ENCODE peak calls at places on chromosomes 13 and 19, in nine cellular contexts. W is hepatocyte, A is PC-3, O is neural progenitor cell, F is OCI-LY7, G is GM23338, B is MM.1S, T is GM23248, V is SK-N-SH. S is an unnamed sample. For H3K36me3, the result is how much of the 10 kb centered on the place peaks cover.

GRCh38 chr19:10283301-10283733 is 3.4 kb upstream of the ICAM4 start:
- DNase-seq in W (peak), A (peak), O (no peak), F (no peak), G (no peak), B (no peak), T (no peak), V (no peak), S (no peak)

GRCh38 chr19:39200818-39201145 is 3.3 kb downstream of the SYCN start:
- DNase-seq in W (no peak), A (no peak), O (no peak), F (no peak), G (no peak), B (no peak), T (no peak), V (no peak), S (no peak)

GRCh38 chr19:585551-586110 is 4.0 kb upstream of the HCN2 start:
- DNase-seq in W (no peak), A (no peak), O (no peak), F (no peak), G (peak), B (no peak), T (peak), V (no peak), S (no peak)

GRCh38 chr19:31285744-31286143 is 63.5 kb downstream of the TSHZ3 start:
- DNase-seq in W (no peak), A (no peak), O (peak), F (no peak), G (no peak), B (no peak), T (peak), V (no peak), S (no peak)

GRCh38 chr13:66513728-66514127 is 716.4 kb downstream of the PCDH9 start:
- DNase-seq in W (no peak), A (no peak), O (no peak), F (no peak), G (no peak), B (peak), T (no peak), V (no peak), S (no peak)

GRCh38 chr13:59182241-59182640 is 981.5 kb downstream of the DIAPH3 start:
- DNase-seq in W (no peak), A (no peak), O (no peak), F (no peak), G (no peak), B (no peak), T (no peak), V (no peak), S (no peak)

GRCh38 chr13:109727251-109727650 is 59.1 kb downstream of the IRS2 start:
- DNase-seq in W (no peak), A (no peak), O (no peak), F (no peak), G (no peak), B (no peak), T (no peak), V (no peak), S (no peak)

GRCh38 chr13:63636231-63636993 is 2220.8 kb upstream of the PCDH20 start:
- DNase-seq in W (no peak), A (peak), O (no peak), F (no peak), G (peak), B (peak), T (no peak), V (no peak), S (peak)

GRCh38 chr13:39956036-39956435 is 300.6 kb downstream of the COG6 start:
- DNase-seq in W (no peak), A (no peak), O (no peak), F (peak), G (no peak), B (no peak), T (no peak), V (no peak), S (no peak)

GRCh38 chr13:57666554-57666953 is 35.0 kb downstream of the PCDH17 start:
- DNase-seq in W (no peak), A (no peak), O (peak), F (no peak), G (no peak), B (no peak), T (no peak), V (no peak), S (no peak)

GRCh38 chr19:34393031-34393430 is 11.2 kb upstream of the PDCD2L start:
- DNase-seq in W (no peak), A (no peak), O (no peak), F (no peak), G (no peak), B (no peak), T (no peak), V (no peak), S (no peak)

GRCh38 chr19:10086032-10086903 is at the start of gene SHFL:
- DNase-seq in W (peak), A (peak), O (peak), F (peak), G (peak), B (peak), T (peak), V (peak), S (no peak)

GRCh38 chr19:913080-913748 is at the start of gene R3HDM4:
- DNase-seq in W (peak), A (peak), O (peak), F (peak), G (peak), B (peak), T (peak), V (peak), S (no peak)

GRCh38 chr13:26587251-26587650 is 29.8 kb downstream of the WASF3 start:
- DNase-seq in W (no peak), A (no peak), O (no peak), F (no peak), G (no peak), B (no peak), T (no peak), V (no peak), S (no peak)

GRCh38 chr19:17931532-17932191 is 1.2 kb upstream of the CCDC124 start:
- DNase-seq in W (peak), A (no peak), O (peak), F (no peak), G (peak), B (no peak), T (no peak), V (no peak), S (no peak)

GRCh38 chr13:112146073-112146360 is 79.1 kb downstream of the SOX1 start:
- DNase-seq in W (no peak), A (no peak), O (no peak), F (no peak), G (no peak), B (no peak), T (no peak), V (no peak), S (no peak)

GRCh38 chr13:38045278-38046048 is 175.9 kb upstream of the TRPC4 start:
- DNase-seq in W (peak), A (peak), O (peak), F (peak), G (peak), B (peak), T (peak), V (peak), S (no peak)

GRCh38 chr19:13156968-13157882 is 7.0 kb downstream of the IER2 start:
- DNase-seq in W (no peak), A (peak), O (no peak), F (peak), G (no peak), B (no peak), T (peak), V (no peak), S (no peak)

GRCh38 chr19:19404879-19405860 is at the start of gene GATAD2A:
- DNase-seq in W (peak), A (peak), O (peak), F (peak), G (peak), B (peak), T (peak), V (peak), S (peak)
- H2AFZ ChIP-seq in W (peak), A (peak), O (peak), F (peak), G (peak), B (peak), T (peak), V (peak), S (no peak)

DNA sequence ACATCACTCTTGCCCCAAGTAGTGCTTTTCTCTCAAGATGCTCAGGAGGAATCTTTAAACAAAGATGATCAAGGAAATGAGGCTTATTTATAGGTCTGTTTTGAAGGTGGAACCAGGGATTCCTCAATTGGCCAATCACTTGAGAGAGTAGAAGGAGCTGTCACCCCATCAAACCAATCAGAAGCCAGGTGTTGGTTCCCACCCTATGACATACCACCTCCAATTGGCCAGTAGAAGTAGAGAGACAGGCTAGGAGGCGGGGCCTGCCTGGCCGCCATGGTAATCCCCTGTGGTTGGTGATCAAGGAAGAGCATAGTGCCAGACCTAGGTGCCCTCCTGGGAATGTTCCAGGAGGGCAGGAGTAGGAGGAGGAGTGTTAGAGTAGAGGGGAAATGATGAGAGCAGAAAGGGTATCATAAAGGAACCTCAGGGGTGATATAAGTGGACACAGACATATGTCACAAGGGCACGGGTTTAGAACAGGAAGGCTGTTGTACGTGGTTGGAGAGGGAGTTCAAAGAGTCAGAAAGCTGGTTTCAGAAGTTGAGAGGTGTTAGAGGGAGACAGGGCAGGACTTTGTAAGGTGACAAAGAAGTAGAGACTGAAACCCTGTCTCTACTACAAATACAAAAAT is 10.5 kb downstream of the PMIS2 start:
- DNase-seq in W (no peak), A (no peak), O (no peak), F (peak), G (peak), B (peak), T (no peak), V (peak), S (no peak)
- TF ChIP-seq EZH2phosphoT487 in W (no peak), A (no peak), O (no peak), F (no peak), G (no peak), B (no peak), T (no peak), V (no peak), S (no peak)

DNA sequence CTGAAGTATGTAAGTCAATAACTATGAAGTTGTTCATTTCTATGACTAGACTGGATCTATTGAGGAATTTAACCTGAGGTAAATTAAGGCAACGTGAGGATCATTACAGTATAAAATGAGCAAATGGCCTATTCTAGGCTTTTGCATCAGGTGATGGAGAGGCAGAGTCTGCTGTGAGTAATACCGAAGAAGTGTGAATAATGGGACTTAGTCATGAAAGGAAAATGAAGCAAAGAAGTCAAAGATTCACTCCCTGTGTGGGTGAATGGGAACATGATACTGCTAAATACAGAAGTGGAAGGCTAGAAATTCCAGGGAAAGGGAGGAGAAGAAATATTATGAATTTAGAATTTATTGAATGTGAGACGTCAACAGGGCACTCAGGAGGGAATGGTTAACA is 774.1 kb downstream of the LIG4 start:
- DNase-seq in W (no peak), A (peak), O (no peak), F (no peak), G (no peak), B (no peak), T (peak), V (no peak), S (no peak)
- H3K36me3 ChIP-seq in W (under half), A (under half), O (under half), F (under half), G (under half), B (under half), T (under half), V (under half), S (under half)

GRCh38 chr13:71865858-71866172 is 1.2 kb downstream of the DACH1 start:
- DNase-seq in W (no peak), A (no peak), O (peak), F (no peak), G (peak), B (no peak), T (no peak), V (peak), S (no peak)
- H2AFZ ChIP-seq in W (peak), A (peak), O (peak), F (no peak), G (peak), B (peak), T (no peak), V (peak), S (no peak)

GRCh38 chr13:111129465-111130110 is 14.5 kb downstream of the ARHGEF7 start:
- DNase-seq in W (no peak), A (no peak), O (no peak), F (peak), G (no peak), B (no peak), T (no peak), V (no peak), S (no peak)
- TF ChIP-seq EZH2phosphoT487 in W (no peak), A (no peak), O (no peak), F (no peak), G (no peak), B (no peak), T (no peak), V (no peak), S (no peak)

GRCh38 chr19:5526691-5527090 is 41.1 kb downstream of the TINCR start:
- DNase-seq in W (no peak), A (no peak), O (no peak), F (no peak), G (no peak), B (no peak), T (no peak), V (no peak), S (no peak)
- H3K36me3 ChIP-seq in W (under half), A (under half), O (under half), F (under half), G (under half), B (under half), T (under half), V (under half), S (under half)